ENCODE peak calls at places on chromosome 22, in six cellular contexts. A, J, Y, L, B and K are unnamed samples.

GRCh38 chr22:19912236-19912999 is 29.2 kb upstream of the COMT start:
- DNase-seq in B (no peak), A (peak), J (no peak), L (no peak), Y (peak), K (no peak)

GRCh38 chr22:31068970-31069369 is 12.1 kb upstream of the SMTN start:
- DNase-seq in Y (no peak), A (no peak), L (no peak), B (no peak), J (no peak), K (no peak)

GRCh38 chr22:20551805-20552449 is 44.5 kb downstream of the MED15 start:
- DNase-seq in B (no peak), Y (no peak), A (no peak), L (peak), J (no peak), K (no peak)

GRCh38 chr22:46073683-46074504 is 76.4 kb upstream of the PPARA start:
- DNase-seq in A (no peak), L (no peak), Y (no peak), B (no peak), J (no peak), K (no peak)

GRCh38 chr22:17120281-17120680 is 879 bp downstream of the TMEM121B start:
- DNase-seq in A (peak), B (no peak), Y (peak), J (no peak), L (no peak), K (peak)

GRCh38 chr22:46377566-46378498 is 42.3 kb downstream of the TRMU start:
- DNase-seq in J (peak), A (peak), B (no peak), L (peak), Y (peak), K (peak)

GRCh38 chr22:36021649-36022048 is 7.0 kb downstream of the RBFOX2 start:
- DNase-seq in J (no peak), A (no peak), Y (no peak), L (no peak), B (no peak), K (no peak)

GRCh38 chr22:46789992-46790391 is 27.5 kb downstream of the TBC1D22A start:
- DNase-seq in A (no peak), B (no peak), L (no peak), Y (no peak), J (no peak), K (no peak)

GRCh38 chr22:44597616-44598015 is 99.6 kb upstream of the RTL6 start:
- DNase-seq in Y (no peak), A (no peak), B (no peak), L (no peak), J (no peak), K (no peak)

GRCh38 chr22:38144025-38144405 is 33.5 kb upstream of the BAIAP2L2 start:
- DNase-seq in Y (no peak), J (peak), B (no peak), L (peak), A (no peak), K (no peak)

GRCh38 chr22:37386441-37386840 is 40.8 kb downstream of the ELFN2 start:
- DNase-seq in Y (no peak), L (no peak), A (peak), B (no peak), J (no peak), K (no peak)

GRCh38 chr22:37177221-37177620 is 10.8 kb downstream of the C1QTNF6 start:
- DNase-seq in B (no peak), J (no peak), L (no peak), Y (no peak), A (no peak), K (no peak)

GRCh38 chr22:19448739-19449421 is 1.4 kb upstream of the C22orf39 start:
- DNase-seq in Y (no peak), B (no peak), L (no peak), A (no peak), J (no peak), K (no peak)

GRCh38 chr22:41947181-41948080 is 479 bp upstream of the CENPM start:
- DNase-seq in L (no peak), A (peak), J (no peak), Y (no peak), B (no peak), K (no peak)

GRCh38 chr22:43885786-43886185 is 6.0 kb downstream of the PNPLA5 start:
- DNase-seq in L (no peak), J (no peak), A (no peak), B (no peak), Y (no peak), K (no peak)

GRCh38 chr22:39212721-39213376 is 31.9 kb downstream of the PDGFB start:
- DNase-seq in L (peak), Y (peak), B (no peak), A (peak), J (peak), K (no peak)

GRCh38 chr22:36149464-36149863 is 11.1 kb downstream of the APOL3 start:
- DNase-seq in Y (no peak), B (no peak), L (no peak), A (no peak), J (no peak), K (no peak)

GRCh38 chr22:49206281-49206680 is 621.4 kb downstream of the BRD1 start:
- DNase-seq in L (no peak), J (no peak), Y (peak), A (no peak), B (no peak), K (no peak)

GRCh38 chr22:42275970-42276369 is 5.5 kb upstream of the TCF20 start:
- DNase-seq in B (no peak), A (no peak), Y (no peak), J (no peak), L (no peak), K (no peak)

GRCh38 chr22:24176630-24177029 is 4.7 kb upstream of the SUSD2 start:
- DNase-seq in Y (no peak), A (no peak), B (no peak), J (no peak), L (no peak), K (no peak)

GRCh38 chr22:44786610-44787009 is 34.2 kb downstream of the ARHGAP8 start:
- DNase-seq in J (no peak), L (no peak), B (no peak), Y (no peak), A (no peak), K (no peak)

GRCh38 chr22:35678836-35679235 is 30.6 kb downstream of the APOL6 start:
- DNase-seq in A (no peak), B (no peak), L (no peak), Y (no peak), J (no peak), K (no peak)

GRCh38 chr22:17851754-17852153 is 77.5 kb upstream of the BID start:
- DNase-seq in L (no peak), Y (no peak), A (no peak), J (no peak), B (no peak), K (no peak)

GRCh38 chr22:32843300-32843699 is 41.8 kb downstream of the TIMP3 start:
- DNase-seq in J (no peak), Y (no peak), L (no peak), A (no peak), B (no peak), K (no peak)

GRCh38 chr22:24055283-24055682 is 44.2 kb downstream of the CABIN1 start:
- DNase-seq in Y (no peak), B (no peak), L (no peak), J (no peak), A (no peak), K (no peak)

GRCh38 chr22:24091551-24092420 is 80.7 kb downstream of the CABIN1 start:
- DNase-seq in Y (no peak), J (no peak), L (no peak), A (peak), B (no peak), K (no peak)

GRCh38 chr22:25970996-25971811 is 198.1 kb upstream of the SEZ6L start:
- DNase-seq in B (peak), A (no peak), L (no peak), Y (no peak), J (no peak), K (peak)

GRCh38 chr22:40533712-40534378 is 102.7 kb downstream of the MRTFA start:
- DNase-seq in B (peak), L (no peak), A (peak), J (no peak), Y (no peak), K (no peak)

GRCh38 chr22:44870021-44870420 is 117.6 kb downstream of the ARHGAP8 start:
- DNase-seq in L (no peak), J (peak), A (peak), B (no peak), Y (no peak), K (no peak)

GRCh38 chr22:37617431-37617830 is 8.8 kb downstream of the GGA1 start:
- DNase-seq in L (no peak), B (no peak), J (no peak), Y (no peak), A (no peak), K (no peak)

GRCh38 chr22:22877523-22878210 is 9.9 kb upstream of the IGLL5 start:
- DNase-seq in Y (peak), J (peak), B (no peak), L (peak), A (peak), K (peak)

GRCh38 chr22:39527481-39527961 is 5.0 kb downstream of the RPS19BP1 start:
- DNase-seq in B (no peak), A (peak), Y (no peak), J (no peak), L (peak), K (no peak)

GRCh38 chr22:20141186-20142077 is 9.4 kb downstream of the CCDC188 start:
- DNase-seq in J (no peak), Y (no peak), B (no peak), L (no peak), A (no peak), K (no peak)

GRCh38 chr22:37647317-37647716 is 7.8 kb downstream of the SH3BP1 start:
- DNase-seq in J (no peak), Y (no peak), B (no peak), A (no peak), L (no peak), K (no peak)

GRCh38 chr22:49901457-49901856 is 16.8 kb downstream of the ALG12 start:
- DNase-seq in A (no peak), B (no peak), Y (no peak), J (no peak), L (no peak), K (no peak)

GRCh38 chr22:50519151-50519550 is 6.2 kb downstream of the SCO2 start:
- DNase-seq in J (no peak), Y (no peak), A (no peak), L (no peak), B (no peak), K (no peak)

GRCh38 chr22:41524283-41524682 is 20.0 kb downstream of the POLR3H start:
- DNase-seq in J (no peak), B (no peak), Y (no peak), A (no peak), L (no peak), K (no peak)

GRCh38 chr22:17820879-17821439 is 46.7 kb upstream of the BID start:
- DNase-seq in B (no peak), Y (no peak), L (no peak), J (no peak), A (no peak), K (no peak)

GRCh38 chr22:27514612-27515011 is 286.9 kb downstream of the MN1 start:
- DNase-seq in Y (no peak), A (no peak), L (no peak), B (no peak), J (no peak), K (no peak)

GRCh38 chr22:27510024-27510423 is 291.5 kb downstream of the MN1 start:
- DNase-seq in Y (no peak), B (no peak), J (no peak), L (no peak), A (no peak), K (no peak)

GRCh38 chr22:27512283-27512761 is 289.2 kb downstream of the MN1 start:
- DNase-seq in L (no peak), Y (no peak), B (no peak), A (no peak), J (no peak), K (no peak)

GRCh38 chr22:27515091-27515523 is 286.4 kb downstream of the MN1 start:
- DNase-seq in J (no peak), A (no peak), Y (no peak), B (no peak), L (no peak), K (no peak)

GRCh38 chr22:27513021-27513420 is 288.5 kb downstream of the MN1 start:
- DNase-seq in L (no peak), J (no peak), Y (no peak), A (no peak), B (no peak), K (no peak)
- TF ChIP-seq ZNF274 in L (no peak), J (no peak), Y (no peak), A (no peak), B (no peak), K (no peak)

DNA sequence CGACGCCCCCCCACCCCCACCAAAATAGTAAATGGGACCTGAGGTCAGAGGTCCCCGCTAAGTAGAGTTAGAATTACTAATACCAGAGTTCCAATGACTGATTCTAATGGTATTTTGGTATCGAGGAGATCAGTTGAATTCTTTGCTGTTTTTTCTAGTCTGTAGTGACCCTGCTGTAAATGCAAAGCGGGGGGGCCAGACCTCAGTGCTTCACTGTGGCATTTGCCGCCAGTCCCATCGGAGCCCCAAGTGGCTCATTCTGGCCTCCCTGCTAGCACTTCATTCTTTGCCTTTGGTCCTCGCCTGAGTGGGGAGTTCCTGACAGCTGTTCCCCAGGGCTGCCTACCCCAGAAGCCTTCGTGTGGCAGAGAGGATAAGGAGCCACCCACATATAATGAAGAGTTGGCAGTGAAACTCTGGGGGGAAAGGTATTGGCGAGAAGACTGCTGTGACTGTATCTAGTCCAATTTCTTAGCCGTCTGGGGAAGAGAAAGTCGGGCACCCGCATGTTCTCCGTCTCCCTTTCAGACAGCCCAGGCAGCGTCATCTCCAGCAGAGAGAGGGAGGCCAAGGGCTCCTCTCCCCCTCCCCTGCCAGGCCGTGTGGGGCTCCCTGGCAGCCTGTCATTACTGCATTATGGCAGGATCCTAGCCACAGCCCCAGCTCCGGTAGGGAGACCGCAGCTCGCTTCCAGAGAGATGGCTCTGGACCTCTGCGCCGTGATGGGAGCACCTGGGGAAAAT is 19.4 kb upstream of the CABP7 start:
- DNase-seq in A (no peak), B (no peak), Y (no peak), L (no peak), J (no peak), K (no peak)
- TF ChIP-seq ZNF274 in A (no peak), B (no peak), Y (no peak), L (no peak), J (no peak), K (no peak)

DNA sequence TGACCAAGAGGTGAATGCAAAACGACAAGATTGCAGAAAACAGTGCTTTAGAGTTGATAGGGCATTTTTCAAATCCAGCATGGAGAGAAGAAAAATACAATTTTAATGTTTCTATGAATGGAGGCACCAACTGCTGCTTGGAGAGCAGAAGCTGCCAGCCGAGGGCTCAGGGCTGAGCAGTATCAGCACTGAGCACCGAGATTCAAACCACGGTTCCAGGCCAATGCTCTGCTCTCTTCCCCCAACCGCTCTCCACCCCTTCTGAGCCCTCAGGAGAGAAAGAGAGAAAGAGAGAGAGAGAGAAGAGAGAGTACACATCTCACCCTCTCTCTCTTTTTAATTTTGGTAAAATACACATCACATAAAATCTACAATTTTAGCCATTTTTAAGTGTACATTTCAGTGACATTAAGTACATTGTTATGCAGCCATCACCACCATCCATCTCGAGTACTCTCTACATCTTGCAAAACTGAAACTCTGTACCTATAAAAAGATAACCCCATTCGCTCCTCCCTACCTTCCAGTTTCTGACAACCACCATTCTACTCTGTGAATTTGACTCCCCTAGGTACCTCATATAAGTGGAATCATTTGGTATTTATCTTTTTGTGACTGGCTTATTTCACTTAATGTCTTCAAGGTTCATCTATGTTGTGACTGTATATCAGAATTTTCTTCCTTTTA is 333.3 kb downstream of the MIAT start:
- DNase-seq in J (no peak), Y (no peak), A (no peak), L (no peak), B (no peak), K (no peak)
- TF ChIP-seq ZNF274 in J (no peak), Y (no peak), A (no peak), L (no peak), B (no peak), K (no peak)

DNA sequence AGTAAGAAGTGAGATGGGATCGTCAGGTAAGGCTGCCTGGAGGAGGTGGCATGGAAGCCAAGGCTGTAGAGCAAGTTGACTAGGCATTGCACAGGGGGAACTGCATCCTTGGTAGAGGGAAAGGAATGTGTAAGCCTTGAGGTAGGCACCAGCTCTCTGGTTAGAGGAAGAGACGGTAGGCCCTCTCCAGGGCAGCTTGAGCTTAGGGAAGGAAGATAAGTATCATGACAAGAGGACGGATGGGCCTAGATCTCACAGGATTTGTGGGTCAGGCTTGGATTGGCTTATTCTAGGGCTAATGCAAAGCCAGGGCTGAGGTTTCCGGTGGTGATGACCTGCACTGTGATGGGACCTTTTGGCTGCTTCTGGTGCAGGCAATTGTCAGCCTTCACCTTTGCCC is 1035.8 kb downstream of the TBC1D22A start:
- DNase-seq in Y (no peak), L (no peak), J (no peak), A (no peak), B (no peak), K (no peak)
- TF ChIP-seq ZNF274 in Y (no peak), L (no peak), J (no peak), A (no peak), B (no peak), K (no peak)